ENCODE peak calls at places on chromosomes 2 and 18, in nine cellular contexts. One of them, this sample, is unnamed.

GRCh38 chr2:46802665-46803550 is 112.7 kb downstream of the MCFD2 start:
- DNase-seq in neural crest cell: no peak
- DNase-seq in fibroblast of lung: no peak
- DNase-seq in HS-27A: no peak
- DNase-seq in activated naive CD4-positive, alpha-beta T cell: no peak
- DNase-seq in AG04449: no peak
- DNase-seq in activated CD8-positive, alpha-beta memory T cell treated with anti-CD3 and anti-CD28 coated beads for 48 hours: no peak
- DNase-seq in left cardiac atrium: no peak
- DNase-seq in germinal center: no peak
- DNase-seq in this sample: no peak

GRCh38 chr2:185700883-185701282 is 37.7 kb upstream of the FSIP2 start:
- DNase-seq in neural crest cell: no peak
- DNase-seq in fibroblast of lung: no peak
- DNase-seq in HS-27A: no peak
- DNase-seq in activated naive CD4-positive, alpha-beta T cell: no peak
- DNase-seq in AG04449: no peak
- DNase-seq in activated CD8-positive, alpha-beta memory T cell treated with anti-CD3 and anti-CD28 coated beads for 48 hours: no peak
- DNase-seq in left cardiac atrium: no peak
- DNase-seq in germinal center: no peak
- DNase-seq in this sample: no peak

GRCh38 chr2:186130678-186131511 is 355.2 kb upstream of the ZC3H15 start:
- DNase-seq in neural crest cell: no peak
- DNase-seq in fibroblast of lung: peak
- DNase-seq in HS-27A: no peak
- DNase-seq in activated naive CD4-positive, alpha-beta T cell: no peak
- DNase-seq in AG04449: no peak
- DNase-seq in activated CD8-positive, alpha-beta memory T cell treated with anti-CD3 and anti-CD28 coated beads for 48 hours: no peak
- DNase-seq in left cardiac atrium: no peak
- DNase-seq in germinal center: no peak
- DNase-seq in this sample: no peak

GRCh38 chr2:83368916-83369315 is 1090.2 kb downstream of the SUCLG1 start:
- DNase-seq in neural crest cell: no peak
- DNase-seq in fibroblast of lung: peak
- DNase-seq in HS-27A: no peak
- DNase-seq in activated naive CD4-positive, alpha-beta T cell: no peak
- DNase-seq in AG04449: peak
- DNase-seq in activated CD8-positive, alpha-beta memory T cell treated with anti-CD3 and anti-CD28 coated beads for 48 hours: no peak
- DNase-seq in left cardiac atrium: no peak
- DNase-seq in germinal center: no peak
- DNase-seq in this sample: no peak

GRCh38 chr2:172160839-172161238 is 58.1 kb upstream of the DLX2 start:
- DNase-seq in neural crest cell: no peak
- DNase-seq in fibroblast of lung: no peak
- DNase-seq in HS-27A: no peak
- DNase-seq in activated naive CD4-positive, alpha-beta T cell: no peak
- DNase-seq in AG04449: no peak
- DNase-seq in activated CD8-positive, alpha-beta memory T cell treated with anti-CD3 and anti-CD28 coated beads for 48 hours: no peak
- DNase-seq in left cardiac atrium: no peak
- DNase-seq in germinal center: no peak
- DNase-seq in this sample: no peak

GRCh38 chr2:101474752-101475384 is at the start of gene RFX8:
- DNase-seq in neural crest cell: no peak
- DNase-seq in fibroblast of lung: peak
- DNase-seq in HS-27A: no peak
- DNase-seq in activated naive CD4-positive, alpha-beta T cell: no peak
- DNase-seq in AG04449: peak
- DNase-seq in activated CD8-positive, alpha-beta memory T cell treated with anti-CD3 and anti-CD28 coated beads for 48 hours: peak
- DNase-seq in left cardiac atrium: no peak
- DNase-seq in germinal center: peak
- DNase-seq in this sample: peak

GRCh38 chr2:120863661-120864320 is 128.1 kb downstream of the GLI2 start:
- DNase-seq in neural crest cell: no peak
- DNase-seq in fibroblast of lung: peak
- DNase-seq in HS-27A: no peak
- DNase-seq in activated naive CD4-positive, alpha-beta T cell: no peak
- DNase-seq in AG04449: no peak
- DNase-seq in activated CD8-positive, alpha-beta memory T cell treated with anti-CD3 and anti-CD28 coated beads for 48 hours: no peak
- DNase-seq in left cardiac atrium: peak
- DNase-seq in germinal center: no peak
- DNase-seq in this sample: no peak

GRCh38 chr2:150520887-150521664 is 33.6 kb upstream of the RND3 start:
- DNase-seq in neural crest cell: no peak
- DNase-seq in fibroblast of lung: peak
- DNase-seq in HS-27A: no peak
- DNase-seq in activated naive CD4-positive, alpha-beta T cell: no peak
- DNase-seq in AG04449: no peak
- DNase-seq in activated CD8-positive, alpha-beta memory T cell treated with anti-CD3 and anti-CD28 coated beads for 48 hours: no peak
- DNase-seq in left cardiac atrium: no peak
- DNase-seq in germinal center: no peak
- DNase-seq in this sample: peak

GRCh38 chr18:67731853-67732252 is 215.3 kb upstream of the DSEL start:
- DNase-seq in neural crest cell: no peak
- DNase-seq in fibroblast of lung: peak
- DNase-seq in HS-27A: no peak
- DNase-seq in activated naive CD4-positive, alpha-beta T cell: no peak
- DNase-seq in AG04449: no peak
- DNase-seq in activated CD8-positive, alpha-beta memory T cell treated with anti-CD3 and anti-CD28 coated beads for 48 hours: no peak
- DNase-seq in left cardiac atrium: no peak
- DNase-seq in germinal center: no peak
- DNase-seq in this sample: no peak

GRCh38 chr2:159564081-159564480 is 52.3 kb downstream of the BAZ2B start:
- DNase-seq in neural crest cell: no peak
- DNase-seq in fibroblast of lung: peak
- DNase-seq in HS-27A: no peak
- DNase-seq in activated naive CD4-positive, alpha-beta T cell: no peak
- DNase-seq in AG04449: no peak
- DNase-seq in activated CD8-positive, alpha-beta memory T cell treated with anti-CD3 and anti-CD28 coated beads for 48 hours: no peak
- DNase-seq in left cardiac atrium: no peak
- DNase-seq in germinal center: no peak
- DNase-seq in this sample: no peak

GRCh38 chr2:128564551-128564950 is 245.9 kb upstream of the HS6ST1 start:
- DNase-seq in neural crest cell: no peak
- DNase-seq in fibroblast of lung: no peak
- DNase-seq in HS-27A: no peak
- DNase-seq in activated naive CD4-positive, alpha-beta T cell: no peak
- DNase-seq in AG04449: no peak
- DNase-seq in activated CD8-positive, alpha-beta memory T cell treated with anti-CD3 and anti-CD28 coated beads for 48 hours: no peak
- DNase-seq in left cardiac atrium: no peak
- DNase-seq in germinal center: no peak
- DNase-seq in this sample: no peak

GRCh38 chr2:43000242-43001054 is 208.1 kb upstream of the HAAO start:
- DNase-seq in neural crest cell: peak
- DNase-seq in fibroblast of lung: no peak
- DNase-seq in HS-27A: no peak
- DNase-seq in activated naive CD4-positive, alpha-beta T cell: no peak
- DNase-seq in AG04449: no peak
- DNase-seq in activated CD8-positive, alpha-beta memory T cell treated with anti-CD3 and anti-CD28 coated beads for 48 hours: no peak
- DNase-seq in left cardiac atrium: no peak
- DNase-seq in germinal center: no peak
- DNase-seq in this sample: no peak

GRCh38 chr2:133787207-133787606 is 218.9 kb upstream of the NCKAP5 start:
- DNase-seq in neural crest cell: no peak
- DNase-seq in fibroblast of lung: peak
- DNase-seq in HS-27A: no peak
- DNase-seq in activated naive CD4-positive, alpha-beta T cell: no peak
- DNase-seq in AG04449: no peak
- DNase-seq in activated CD8-positive, alpha-beta memory T cell treated with anti-CD3 and anti-CD28 coated beads for 48 hours: no peak
- DNase-seq in left cardiac atrium: no peak
- DNase-seq in germinal center: no peak
- DNase-seq in this sample: no peak

GRCh38 chr2:38074047-38074774 is 1.7 kb downstream of the CYP1B1 start:
- DNase-seq in neural crest cell: peak
- DNase-seq in fibroblast of lung: peak
- DNase-seq in HS-27A: no peak
- DNase-seq in activated naive CD4-positive, alpha-beta T cell: no peak
- DNase-seq in AG04449: no peak
- DNase-seq in activated CD8-positive, alpha-beta memory T cell treated with anti-CD3 and anti-CD28 coated beads for 48 hours: no peak
- DNase-seq in left cardiac atrium: no peak
- DNase-seq in germinal center: no peak
- DNase-seq in this sample: no peak

GRCh38 chr2:200477667-200478121 is 32.2 kb downstream of the KCTD18 start:
- DNase-seq in neural crest cell: no peak
- DNase-seq in fibroblast of lung: no peak
- DNase-seq in HS-27A: no peak
- DNase-seq in activated naive CD4-positive, alpha-beta T cell: no peak
- DNase-seq in AG04449: no peak
- DNase-seq in activated CD8-positive, alpha-beta memory T cell treated with anti-CD3 and anti-CD28 coated beads for 48 hours: no peak
- DNase-seq in left cardiac atrium: peak
- DNase-seq in germinal center: no peak
- DNase-seq in this sample: no peak

GRCh38 chr2:8229546-8229986 is 452.3 kb upstream of the ID2 start:
- DNase-seq in neural crest cell: no peak
- DNase-seq in fibroblast of lung: peak
- DNase-seq in HS-27A: no peak
- DNase-seq in activated naive CD4-positive, alpha-beta T cell: no peak
- DNase-seq in AG04449: no peak
- DNase-seq in activated CD8-positive, alpha-beta memory T cell treated with anti-CD3 and anti-CD28 coated beads for 48 hours: no peak
- DNase-seq in left cardiac atrium: peak
- DNase-seq in germinal center: no peak
- DNase-seq in this sample: no peak

GRCh38 chr2:238059505-238059904 is 1.3 kb upstream of the SCLY start:
- DNase-seq in neural crest cell: no peak
- DNase-seq in fibroblast of lung: no peak
- DNase-seq in HS-27A: no peak
- DNase-seq in activated naive CD4-positive, alpha-beta T cell: no peak
- DNase-seq in AG04449: no peak
- DNase-seq in activated CD8-positive, alpha-beta memory T cell treated with anti-CD3 and anti-CD28 coated beads for 48 hours: no peak
- DNase-seq in left cardiac atrium: no peak
- DNase-seq in germinal center: no peak
- DNase-seq in this sample: no peak

GRCh38 chr2:134705861-134706586 is 12.8 kb downstream of the TMEM163 start:
- DNase-seq in neural crest cell: peak
- DNase-seq in fibroblast of lung: no peak
- DNase-seq in HS-27A: no peak
- DNase-seq in activated naive CD4-positive, alpha-beta T cell: no peak
- DNase-seq in AG04449: no peak
- DNase-seq in activated CD8-positive, alpha-beta memory T cell treated with anti-CD3 and anti-CD28 coated beads for 48 hours: no peak
- DNase-seq in left cardiac atrium: no peak
- DNase-seq in germinal center: no peak
- DNase-seq in this sample: no peak

GRCh38 chr2:236570081-236570979 is 705 bp downstream of the ACKR3 start:
- DNase-seq in neural crest cell: no peak
- DNase-seq in fibroblast of lung: no peak
- DNase-seq in HS-27A: no peak
- DNase-seq in activated naive CD4-positive, alpha-beta T cell: no peak
- DNase-seq in AG04449: no peak
- DNase-seq in activated CD8-positive, alpha-beta memory T cell treated with anti-CD3 and anti-CD28 coated beads for 48 hours: no peak
- DNase-seq in left cardiac atrium: no peak
- DNase-seq in germinal center: peak
- DNase-seq in this sample: no peak

GRCh38 chr2:64287321-64287720 is 143.1 kb upstream of the PELI1 start:
- DNase-seq in neural crest cell: no peak
- DNase-seq in fibroblast of lung: no peak
- DNase-seq in HS-27A: no peak
- DNase-seq in activated naive CD4-positive, alpha-beta T cell: no peak
- DNase-seq in AG04449: no peak
- DNase-seq in activated CD8-positive, alpha-beta memory T cell treated with anti-CD3 and anti-CD28 coated beads for 48 hours: no peak
- DNase-seq in left cardiac atrium: no peak
- DNase-seq in germinal center: no peak
- DNase-seq in this sample: no peak

GRCh38 chr2:1864981-1865421 is 120.7 kb upstream of the PXDN start:
- DNase-seq in neural crest cell: no peak
- DNase-seq in fibroblast of lung: no peak
- DNase-seq in HS-27A: no peak
- DNase-seq in activated naive CD4-positive, alpha-beta T cell: no peak
- DNase-seq in AG04449: no peak
- DNase-seq in activated CD8-positive, alpha-beta memory T cell treated with anti-CD3 and anti-CD28 coated beads for 48 hours: no peak
- DNase-seq in left cardiac atrium: no peak
- DNase-seq in germinal center: no peak
- DNase-seq in this sample: no peak

GRCh38 chr2:218261424-218262273 is 834 bp downstream of the GPBAR1 start:
- DNase-seq in neural crest cell: no peak
- DNase-seq in fibroblast of lung: no peak
- DNase-seq in HS-27A: no peak
- DNase-seq in activated naive CD4-positive, alpha-beta T cell: no peak
- DNase-seq in AG04449: no peak
- DNase-seq in activated CD8-positive, alpha-beta memory T cell treated with anti-CD3 and anti-CD28 coated beads for 48 hours: no peak
- DNase-seq in left cardiac atrium: no peak
- DNase-seq in germinal center: peak
- DNase-seq in this sample: no peak

GRCh38 chr2:45330617-45331016 is 280.4 kb downstream of the SRBD1 start:
- DNase-seq in neural crest cell: no peak
- DNase-seq in fibroblast of lung: no peak
- DNase-seq in HS-27A: no peak
- DNase-seq in activated naive CD4-positive, alpha-beta T cell: no peak
- DNase-seq in AG04449: no peak
- DNase-seq in activated CD8-positive, alpha-beta memory T cell treated with anti-CD3 and anti-CD28 coated beads for 48 hours: no peak
- DNase-seq in left cardiac atrium: no peak
- DNase-seq in germinal center: no peak
- DNase-seq in this sample: no peak

GRCh38 chr2:69779258-69779989 is 37.5 kb downstream of the ANXA4 start:
- DNase-seq in neural crest cell: no peak
- DNase-seq in fibroblast of lung: peak
- DNase-seq in HS-27A: no peak
- DNase-seq in activated naive CD4-positive, alpha-beta T cell: no peak
- DNase-seq in AG04449: no peak
- DNase-seq in activated CD8-positive, alpha-beta memory T cell treated with anti-CD3 and anti-CD28 coated beads for 48 hours: no peak
- DNase-seq in left cardiac atrium: no peak
- DNase-seq in germinal center: no peak
- DNase-seq in this sample: no peak

GRCh38 chr2:234447189-234447588 is 49.7 kb downstream of the ARL4C start:
- DNase-seq in neural crest cell: no peak
- DNase-seq in fibroblast of lung: no peak
- DNase-seq in HS-27A: no peak
- DNase-seq in activated naive CD4-positive, alpha-beta T cell: no peak
- DNase-seq in AG04449: no peak
- DNase-seq in activated CD8-positive, alpha-beta memory T cell treated with anti-CD3 and anti-CD28 coated beads for 48 hours: no peak
- DNase-seq in left cardiac atrium: no peak
- DNase-seq in germinal center: no peak
- DNase-seq in this sample: no peak

GRCh38 chr2:25293145-25293544 is 48.6 kb downstream of the DNMT3A start:
- DNase-seq in neural crest cell: no peak
- DNase-seq in fibroblast of lung: peak
- DNase-seq in HS-27A: no peak
- DNase-seq in activated naive CD4-positive, alpha-beta T cell: no peak
- DNase-seq in AG04449: no peak
- DNase-seq in activated CD8-positive, alpha-beta memory T cell treated with anti-CD3 and anti-CD28 coated beads for 48 hours: no peak
- DNase-seq in left cardiac atrium: no peak
- DNase-seq in germinal center: no peak
- DNase-seq in this sample: no peak

GRCh38 chr2:150133623-150134022 is 353.8 kb downstream of the RND3 start:
- DNase-seq in neural crest cell: no peak
- DNase-seq in fibroblast of lung: peak
- DNase-seq in HS-27A: no peak
- DNase-seq in activated naive CD4-positive, alpha-beta T cell: no peak
- DNase-seq in AG04449: no peak
- DNase-seq in activated CD8-positive, alpha-beta memory T cell treated with anti-CD3 and anti-CD28 coated beads for 48 hours: no peak
- DNase-seq in left cardiac atrium: no peak
- DNase-seq in germinal center: no peak
- DNase-seq in this sample: peak

GRCh38 chr18:10230072-10230471 is 224.4 kb upstream of the APCDD1 start:
- DNase-seq in neural crest cell: no peak
- DNase-seq in fibroblast of lung: peak
- DNase-seq in HS-27A: peak
- DNase-seq in activated naive CD4-positive, alpha-beta T cell: no peak
- DNase-seq in AG04449: peak
- DNase-seq in activated CD8-positive, alpha-beta memory T cell treated with anti-CD3 and anti-CD28 coated beads for 48 hours: no peak
- DNase-seq in left cardiac atrium: no peak
- DNase-seq in germinal center: no peak
- DNase-seq in this sample: no peak

GRCh38 chr2:121897335-121897970 is 142.0 kb downstream of the TSN start:
- DNase-seq in neural crest cell: peak
- DNase-seq in fibroblast of lung: peak
- DNase-seq in HS-27A: peak
- DNase-seq in activated naive CD4-positive, alpha-beta T cell: no peak
- DNase-seq in AG04449: no peak
- DNase-seq in activated CD8-positive, alpha-beta memory T cell treated with anti-CD3 and anti-CD28 coated beads for 48 hours: no peak
- DNase-seq in left cardiac atrium: no peak
- DNase-seq in germinal center: peak
- DNase-seq in this sample: no peak

GRCh38 chr2:96081042-96081441 is 35.3 kb downstream of the ADRA2B start:
- DNase-seq in neural crest cell: no peak
- DNase-seq in fibroblast of lung: no peak
- DNase-seq in HS-27A: no peak
- DNase-seq in activated naive CD4-positive, alpha-beta T cell: no peak
- DNase-seq in AG04449: no peak
- DNase-seq in activated CD8-positive, alpha-beta memory T cell treated with anti-CD3 and anti-CD28 coated beads for 48 hours: no peak
- DNase-seq in left cardiac atrium: no peak
- DNase-seq in germinal center: no peak
- DNase-seq in this sample: no peak

GRCh38 chr18:37435996-37436395 is 129.6 kb downstream of the CELF4 start:
- DNase-seq in neural crest cell: no peak
- DNase-seq in fibroblast of lung: peak
- DNase-seq in HS-27A: no peak
- DNase-seq in activated naive CD4-positive, alpha-beta T cell: no peak
- DNase-seq in AG04449: no peak
- DNase-seq in activated CD8-positive, alpha-beta memory T cell treated with anti-CD3 and anti-CD28 coated beads for 48 hours: no peak
- DNase-seq in left cardiac atrium: no peak
- DNase-seq in germinal center: no peak
- DNase-seq in this sample: no peak

This sample was measured in amniotic stem cell.